ENCODE peak calls at places on chromosomes 6 and 20, in five cellular contexts. B, M, X, O and C are unnamed samples.

GRCh38 chr6:153312633-153313032 is 181.6 kb upstream of the RGS17 start:
- DNase-seq in B (peak), M (no peak), X (peak), O (no peak), C (no peak)

GRCh38 chr20:35625584-35626385 is 10.2 kb downstream of the SPAG4 start:
- DNase-seq in B (no peak), M (no peak), X (no peak), O (no peak), C (no peak)

GRCh38 chr6:167302074-167302473 is 11.0 kb downstream of the UNC93A start:
- DNase-seq in B (no peak), M (no peak), X (no peak), O (no peak), C (no peak)

GRCh38 chr6:141212296-141212695 is 920.4 kb upstream of the GJE1 start:
- DNase-seq in B (no peak), M (no peak), X (no peak), O (no peak), C (no peak)

GRCh38 chr20:44730441-44730840 is 15.2 kb upstream of the KCNK15 start:
- DNase-seq in B (no peak), M (no peak), X (no peak), O (no peak), C (no peak)

GRCh38 chr6:48733581-48733980 is 622.6 kb upstream of the PTCHD4 start:
- DNase-seq in B (no peak), M (no peak), X (no peak), O (no peak), C (no peak)

GRCh38 chr20:1061484-1062221 is 56.7 kb upstream of the PSMF1 start:
- DNase-seq in B (no peak), M (no peak), X (no peak), O (no peak), C (no peak)

GRCh38 chr6:90820436-90820835 is 233.6 kb upstream of the MAP3K7 start:
- DNase-seq in B (no peak), M (no peak), X (no peak), O (no peak), C (no peak)

GRCh38 chr6:170237999-170238740 is 52.7 kb downstream of the DLL1 start:
- DNase-seq in B (no peak), M (no peak), X (no peak), O (no peak), C (no peak)

GRCh38 chr6:39794231-39794630 is 2.1 kb downstream of the DAAM2 start:
- DNase-seq in B (no peak), M (no peak), X (no peak), O (no peak), C (no peak)

GRCh38 chr6:111423055-111423633 is 59.9 kb downstream of the REV3L start:
- DNase-seq in B (no peak), M (no peak), X (no peak), O (no peak), C (no peak)

GRCh38 chr6:154154389-154154967 is 115.4 kb downstream of the OPRM1 start:
- DNase-seq in B (peak), M (no peak), X (peak), O (no peak), C (peak)

GRCh38 chr20:5844063-5844681 is 94.0 kb downstream of the SHLD1 start:
- DNase-seq in B (peak), M (no peak), X (no peak), O (no peak), C (no peak)

GRCh38 chr6:10426781-10427279 is 12.0 kb upstream of the TFAP2A start:
- DNase-seq in B (no peak), M (no peak), X (no peak), O (no peak), C (no peak)

GRCh38 chr6:22467645-22468044 is 101.7 kb upstream of the HDGFL1 start:
- DNase-seq in B (no peak), M (no peak), X (no peak), O (no peak), C (no peak)

GRCh38 chr20:49340161-49340966 is 62.5 kb upstream of the ZNFX1 start:
- DNase-seq in B (no peak), M (no peak), X (no peak), O (peak), C (no peak)